ENCODE peak calls at places on chromosomes 5 and 9, in ten cellular contexts. One of them, this sample, is unnamed.

GRCh38 chr9:121770415-121771273 is 119.2 kb downstream of the DAB2IP start:
- DNase-seq in left ventricle myocardium inferior: no peak
- DNase-seq in AG09309: peak; percentile 16
- DNase-seq in GM20000: no peak
- DNase-seq in heart right ventricle: peak; percentile 3
- DNase-seq in CD4-positive, alpha-beta T cell: no peak
- DNase-seq in fibroblast of the aortic adventitia: peak; percentile 70
- DNase-seq in cardiac muscle cell: peak; percentile 43
- DNase-seq in colonic mucosa: no peak
- DNase-seq in coronary artery: no peak
- DNase-seq in this sample: peak; percentile 34

GRCh38 chr5:82623094-82623514 is 344.9 kb upstream of the RPS23 start:
- DNase-seq in heart right ventricle: no peak
- DNase-seq in cardiac muscle cell: no peak
- DNase-seq in coronary artery: no peak
- DNase-seq in colonic mucosa: no peak
- DNase-seq in fibroblast of the aortic adventitia: no peak
- DNase-seq in GM20000: no peak
- DNase-seq in CD4-positive, alpha-beta T cell: no peak
- DNase-seq in AG09309: no peak
- DNase-seq in left ventricle myocardium inferior: no peak
- DNase-seq in this sample: no peak

GRCh38 chr9:135221951-135222631 is 134.6 kb downstream of the OLFM1 start:
- DNase-seq in heart right ventricle: peak; percentile 5
- DNase-seq in AG09309: no peak
- DNase-seq in cardiac muscle cell: no peak
- DNase-seq in left ventricle myocardium inferior: no peak
- DNase-seq in coronary artery: no peak
- DNase-seq in fibroblast of the aortic adventitia: no peak
- DNase-seq in CD4-positive, alpha-beta T cell: no peak
- DNase-seq in colonic mucosa: no peak
- DNase-seq in GM20000: no peak
- DNase-seq in this sample: peak; percentile 38

GRCh38 chr5:76582252-76583162 is 40.7 kb downstream of the F2RL2 start:
- DNase-seq in cardiac muscle cell: peak; percentile 42
- DNase-seq in AG09309: no peak
- DNase-seq in CD4-positive, alpha-beta T cell: no peak
- DNase-seq in colonic mucosa: no peak
- DNase-seq in left ventricle myocardium inferior: no peak
- DNase-seq in GM20000: peak; percentile 37
- DNase-seq in coronary artery: no peak
- DNase-seq in fibroblast of the aortic adventitia: peak; percentile 79
- DNase-seq in heart right ventricle: no peak
- DNase-seq in this sample: no peak

GRCh38 chr9:92747459-92748232 is 17.0 kb downstream of the BICD2 start:
- DNase-seq in cardiac muscle cell: no peak
- DNase-seq in colonic mucosa: no peak
- DNase-seq in coronary artery: peak; percentile 64
- DNase-seq in left ventricle myocardium inferior: no peak
- DNase-seq in fibroblast of the aortic adventitia: no peak
- DNase-seq in CD4-positive, alpha-beta T cell: no peak
- DNase-seq in AG09309: no peak
- DNase-seq in GM20000: no peak
- DNase-seq in heart right ventricle: no peak
- DNase-seq in this sample: no peak

GRCh38 chr5:157247267-157247666 is 18.7 kb upstream of the CYFIP2 start:
- DNase-seq in fibroblast of the aortic adventitia: no peak
- DNase-seq in cardiac muscle cell: no peak
- DNase-seq in heart right ventricle: no peak
- DNase-seq in CD4-positive, alpha-beta T cell: no peak
- DNase-seq in coronary artery: no peak
- DNase-seq in AG09309: no peak
- DNase-seq in GM20000: no peak
- DNase-seq in colonic mucosa: no peak
- DNase-seq in left ventricle myocardium inferior: no peak
- DNase-seq in this sample: no peak

GRCh38 chr9:129258124-129258822 is 80.2 kb upstream of the IER5L start:
- DNase-seq in CD4-positive, alpha-beta T cell: peak; percentile 82
- DNase-seq in coronary artery: peak; percentile 92
- DNase-seq in fibroblast of the aortic adventitia: peak; percentile 79
- DNase-seq in heart right ventricle: peak; percentile 94
- DNase-seq in AG09309: no peak
- DNase-seq in cardiac muscle cell: peak; percentile 96
- DNase-seq in colonic mucosa: peak; percentile 83
- DNase-seq in GM20000: peak; percentile 86
- DNase-seq in left ventricle myocardium inferior: peak; percentile 92
- DNase-seq in this sample: peak; percentile 92

GRCh38 chr5:66440202-66440680 is 156.0 kb upstream of the MAST4 start:
- DNase-seq in left ventricle myocardium inferior: peak; percentile 22
- DNase-seq in cardiac muscle cell: peak; percentile 97
- DNase-seq in coronary artery: no peak
- DNase-seq in fibroblast of the aortic adventitia: peak; percentile 99
- DNase-seq in colonic mucosa: no peak
- DNase-seq in heart right ventricle: no peak
- DNase-seq in AG09309: peak; percentile 24
- DNase-seq in GM20000: peak; percentile 18
- DNase-seq in CD4-positive, alpha-beta T cell: no peak
- DNase-seq in this sample: no peak

GRCh38 chr9:132769895-132770774 is 99.9 kb downstream of the GTF3C4 start:
- DNase-seq in colonic mucosa: peak; percentile 80
- DNase-seq in heart right ventricle: peak; percentile 65
- DNase-seq in fibroblast of the aortic adventitia: peak; percentile 53
- DNase-seq in cardiac muscle cell: peak; percentile 75
- DNase-seq in GM20000: peak; percentile 86
- DNase-seq in coronary artery: peak; percentile 82
- DNase-seq in CD4-positive, alpha-beta T cell: peak; percentile 52
- DNase-seq in AG09309: no peak
- DNase-seq in left ventricle myocardium inferior: peak; percentile 68
- DNase-seq in this sample: peak; percentile 82

GRCh38 chr9:117046666-117047327 is 359.7 kb downstream of the TRIM32 start:
- DNase-seq in fibroblast of the aortic adventitia: no peak
- DNase-seq in left ventricle myocardium inferior: no peak
- DNase-seq in heart right ventricle: no peak
- DNase-seq in coronary artery: no peak
- DNase-seq in colonic mucosa: no peak
- DNase-seq in CD4-positive, alpha-beta T cell: no peak
- DNase-seq in GM20000: peak; percentile 6
- DNase-seq in cardiac muscle cell: peak; percentile 2
- DNase-seq in AG09309: no peak
- DNase-seq in this sample: no peak
- TF ChIP-seq CTCF in fibroblast of the aortic adventitia: no peak
- TF ChIP-seq CTCF in left ventricle myocardium inferior: no peak
- TF ChIP-seq CTCF in heart right ventricle: peak; percentile 10
- TF ChIP-seq CTCF in coronary artery: no peak
- TF ChIP-seq CTCF in colonic mucosa: no peak
- TF ChIP-seq CTCF in CD4-positive, alpha-beta T cell: no peak
- TF ChIP-seq CTCF in GM20000: no peak
- TF ChIP-seq CTCF in cardiac muscle cell: peak; percentile 10
- TF ChIP-seq CTCF in AG09309: no peak
- TF ChIP-seq CTCF in this sample: no peak

GRCh38 chr9:34501889-34502425 is 20.8 kb downstream of the ENHO start:
- DNase-seq in heart right ventricle: peak; percentile 38
- DNase-seq in GM20000: no peak
- DNase-seq in coronary artery: no peak
- DNase-seq in cardiac muscle cell: peak; percentile 97
- DNase-seq in fibroblast of the aortic adventitia: peak; percentile 96
- DNase-seq in left ventricle myocardium inferior: peak; percentile 55
- DNase-seq in CD4-positive, alpha-beta T cell: no peak
- DNase-seq in colonic mucosa: no peak
- DNase-seq in AG09309: peak; percentile 29
- DNase-seq in this sample: peak; percentile 78
- TF ChIP-seq CTCF in heart right ventricle: peak; percentile 25
- TF ChIP-seq CTCF in GM20000: no peak
- TF ChIP-seq CTCF in coronary artery: no peak
- TF ChIP-seq CTCF in cardiac muscle cell: peak; percentile 57
- TF ChIP-seq CTCF in fibroblast of the aortic adventitia: peak; percentile 59
- TF ChIP-seq CTCF in left ventricle myocardium inferior: peak; percentile 46
- TF ChIP-seq CTCF in CD4-positive, alpha-beta T cell: no peak
- TF ChIP-seq CTCF in colonic mucosa: no peak
- TF ChIP-seq CTCF in AG09309: peak; percentile 39
- TF ChIP-seq CTCF in this sample: peak; percentile 25

DNA sequence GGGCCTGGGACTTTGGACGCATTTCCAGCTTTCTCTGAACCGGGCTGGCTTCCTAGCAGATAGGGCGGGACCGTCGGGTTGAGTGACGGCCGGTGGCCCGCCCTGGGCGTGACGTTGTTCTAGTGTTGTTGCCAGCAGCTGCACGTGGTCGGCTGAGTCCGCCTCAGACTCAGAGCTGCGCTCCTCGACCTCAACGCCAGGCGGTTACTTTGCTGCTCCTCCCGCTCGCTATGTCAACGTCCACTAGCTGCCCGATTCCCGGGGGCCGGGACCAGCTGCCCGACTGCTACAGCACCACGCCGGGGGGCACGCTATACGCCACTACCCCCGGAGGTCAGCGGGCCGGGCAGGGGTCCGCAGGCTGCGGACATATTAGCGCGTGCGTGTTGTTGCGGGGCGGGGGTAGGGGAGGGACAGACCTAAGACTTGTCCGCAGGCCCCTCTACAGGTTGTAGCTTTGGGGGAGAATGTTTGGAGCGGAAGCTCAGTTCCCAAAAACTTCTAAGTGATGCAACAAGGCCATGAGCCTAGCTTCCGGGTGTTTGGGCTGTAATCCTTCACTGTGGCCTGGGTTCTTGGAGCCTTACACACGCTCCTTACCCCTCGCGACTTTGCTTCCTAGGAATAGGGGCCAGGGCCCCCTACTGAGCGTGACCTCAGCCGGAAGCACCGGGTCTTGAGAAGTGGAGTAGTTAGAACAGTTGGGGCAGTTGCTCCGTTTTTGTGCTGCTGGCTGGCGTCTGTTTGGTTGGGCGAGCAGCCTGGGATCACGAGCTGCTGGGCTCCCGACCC is at the start of gene EIF4EBP3:
- DNase-seq in coronary artery: peak; percentile 98
- DNase-seq in cardiac muscle cell: peak; percentile 99
- DNase-seq in left ventricle myocardium inferior: peak; percentile 98
- DNase-seq in AG09309: peak; percentile 83
- DNase-seq in heart right ventricle: peak; percentile 98
- DNase-seq in fibroblast of the aortic adventitia: peak; percentile 98
- DNase-seq in GM20000: peak; percentile 85
- DNase-seq in colonic mucosa: peak; percentile 98
- DNase-seq in CD4-positive, alpha-beta T cell: peak; percentile 82
- DNase-seq in this sample: peak; percentile 97
- TF ChIP-seq CTCF in coronary artery: peak; percentile 28
- TF ChIP-seq CTCF in cardiac muscle cell: peak; percentile 63
- TF ChIP-seq CTCF in left ventricle myocardium inferior: peak; percentile 76
- TF ChIP-seq CTCF in AG09309: peak; percentile 55
- TF ChIP-seq CTCF in heart right ventricle: peak; percentile 60
- TF ChIP-seq CTCF in fibroblast of the aortic adventitia: peak; percentile 78
- TF ChIP-seq CTCF in GM20000: no peak
- TF ChIP-seq CTCF in colonic mucosa: peak; percentile 47
- TF ChIP-seq CTCF in CD4-positive, alpha-beta T cell: peak; percentile 72
- TF ChIP-seq CTCF in this sample: peak; percentile 63

GRCh38 chr5:74903165-74903787 is 37.1 kb upstream of the FAM169A start:
- DNase-seq in left ventricle myocardium inferior: no peak
- DNase-seq in colonic mucosa: peak; percentile 62
- DNase-seq in AG09309: no peak
- DNase-seq in fibroblast of the aortic adventitia: no peak
- DNase-seq in CD4-positive, alpha-beta T cell: no peak
- DNase-seq in cardiac muscle cell: no peak
- DNase-seq in heart right ventricle: peak; percentile 13
- DNase-seq in coronary artery: no peak
- DNase-seq in GM20000: no peak
- DNase-seq in this sample: peak; percentile 66
- TF ChIP-seq CTCF in left ventricle myocardium inferior: peak; percentile 58
- TF ChIP-seq CTCF in colonic mucosa: peak; percentile 52
- TF ChIP-seq CTCF in AG09309: peak; percentile 44
- TF ChIP-seq CTCF in fibroblast of the aortic adventitia: peak; percentile 26
- TF ChIP-seq CTCF in CD4-positive, alpha-beta T cell: peak; percentile 37
- TF ChIP-seq CTCF in cardiac muscle cell: peak; percentile 32
- TF ChIP-seq CTCF in heart right ventricle: peak; percentile 49
- TF ChIP-seq CTCF in coronary artery: no peak
- TF ChIP-seq CTCF in GM20000: peak; percentile 42
- TF ChIP-seq CTCF in this sample: peak; percentile 45

GRCh38 chr5:133316346-133317343 is 264.8 kb downstream of the HSPA4 start:
- DNase-seq in fibroblast of the aortic adventitia: no peak
- DNase-seq in heart right ventricle: no peak
- DNase-seq in CD4-positive, alpha-beta T cell: no peak
- DNase-seq in coronary artery: no peak
- DNase-seq in GM20000: no peak
- DNase-seq in left ventricle myocardium inferior: no peak
- DNase-seq in AG09309: no peak
- DNase-seq in colonic mucosa: no peak
- DNase-seq in cardiac muscle cell: no peak
- DNase-seq in this sample: no peak
- TF ChIP-seq CTCF in fibroblast of the aortic adventitia: no peak
- TF ChIP-seq CTCF in heart right ventricle: peak; percentile 19
- TF ChIP-seq CTCF in CD4-positive, alpha-beta T cell: no peak
- TF ChIP-seq CTCF in coronary artery: no peak
- TF ChIP-seq CTCF in GM20000: no peak
- TF ChIP-seq CTCF in left ventricle myocardium inferior: no peak
- TF ChIP-seq CTCF in AG09309: peak; percentile 33
- TF ChIP-seq CTCF in colonic mucosa: no peak
- TF ChIP-seq CTCF in cardiac muscle cell: no peak
- TF ChIP-seq CTCF in this sample: no peak

DNA sequence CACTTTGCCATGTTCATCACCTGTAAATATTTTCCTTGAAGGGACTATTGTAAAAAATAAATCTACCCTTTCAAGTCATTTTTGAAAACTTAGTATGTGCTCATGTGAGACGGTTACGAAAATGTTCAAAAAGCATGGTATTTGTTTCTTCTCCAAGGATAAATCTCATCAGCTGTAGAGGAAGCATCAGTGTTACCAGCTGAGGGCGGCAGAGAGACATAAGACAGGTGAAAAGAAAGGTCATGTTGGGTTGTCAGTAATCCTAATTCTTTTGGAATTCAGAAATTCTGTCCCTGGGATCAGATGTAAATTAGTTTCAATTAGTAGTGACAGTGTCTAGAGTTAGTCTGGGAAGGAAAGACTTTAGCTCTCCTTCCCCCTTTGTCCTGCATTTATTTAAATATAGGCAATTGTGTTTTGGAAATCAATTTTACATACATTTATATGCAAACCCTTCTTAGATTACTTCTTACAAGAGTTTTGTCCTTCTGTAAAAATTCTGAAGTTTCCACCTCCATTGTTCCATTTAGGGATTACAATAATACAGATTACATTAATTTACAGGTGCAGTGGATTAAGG is 791.9 kb upstream of the CDH6 start:
- DNase-seq in GM20000: no peak
- DNase-seq in colonic mucosa: peak; percentile 35
- DNase-seq in coronary artery: no peak
- DNase-seq in fibroblast of the aortic adventitia: peak; percentile 57
- DNase-seq in cardiac muscle cell: peak; percentile 15
- DNase-seq in CD4-positive, alpha-beta T cell: no peak
- DNase-seq in left ventricle myocardium inferior: no peak
- DNase-seq in heart right ventricle: no peak
- DNase-seq in AG09309: no peak
- DNase-seq in this sample: no peak
- TF ChIP-seq CTCF in GM20000: no peak
- TF ChIP-seq CTCF in colonic mucosa: no peak
- TF ChIP-seq CTCF in coronary artery: no peak
- TF ChIP-seq CTCF in fibroblast of the aortic adventitia: peak; percentile 61
- TF ChIP-seq CTCF in cardiac muscle cell: peak; percentile 25
- TF ChIP-seq CTCF in CD4-positive, alpha-beta T cell: no peak
- TF ChIP-seq CTCF in left ventricle myocardium inferior: peak; percentile 61
- TF ChIP-seq CTCF in heart right ventricle: peak; percentile 41
- TF ChIP-seq CTCF in AG09309: no peak
- TF ChIP-seq CTCF in this sample: peak; percentile 42

This sample was measured in lower lobe of right lung.